ENCODE peak calls at places on chromosomes 2 and 18, in seven cellular contexts. O is H1, U is HCT116, G is K562, X is GM12878, I is HepG2, Q is SK-N-SH. C is an unnamed sample.

GRCh38 chr2:95159690-95160449 is at the start of gene ZNF514:
- DNase-seq in O (peak; percentile 77), Q (peak; percentile 93), U (no peak), G (peak; percentile 91), X (no peak), I (peak; percentile 51), C (peak; percentile 47)

GRCh38 chr18:26574958-26575864 is 26.9 kb upstream of the KCTD1 start:
- DNase-seq in Q (peak; percentile 50), X (no peak), O (peak; percentile 72), U (no peak), I (peak; percentile 52), G (no peak), C (peak; percentile 17)

GRCh38 chr2:171084128-171084527 is 76.6 kb downstream of the TLK1 start:
- DNase-seq in Q (no peak), U (no peak), X (no peak), O (no peak), I (no peak), G (no peak), C (no peak)

GRCh38 chr2:219001577-219002394 is 8.6 kb upstream of the CRYBA2 start:
- DNase-seq in X (no peak), I (peak; percentile 93), G (peak; percentile 65), Q (peak; percentile 50), U (peak; percentile 40), O (peak; percentile 58), C (peak; percentile 97)

GRCh38 chr2:4135765-4136164 is 432.4 kb downstream of the DCDC2C start:
- DNase-seq in X (no peak), Q (no peak), U (no peak), I (no peak), G (no peak), O (no peak), C (peak; percentile 38)

GRCh38 chr2:109383505-109384307 is 230.1 kb downstream of the SEPTIN10 start:
- DNase-seq in Q (no peak), I (no peak), O (no peak), X (no peak), G (no peak), U (no peak), C (no peak)

GRCh38 chr2:33498291-33498956 is 22.0 kb downstream of the RASGRP3 start:
- DNase-seq in I (no peak), O (no peak), G (no peak), U (no peak), Q (no peak), X (no peak), C (no peak)

GRCh38 chr18:57969824-57970223 is 74.2 kb upstream of the NEDD4L start:
- DNase-seq in Q (no peak), I (no peak), O (no peak), U (no peak), X (no peak), G (no peak), C (no peak)

GRCh38 chr2:240888130-240888889 is 7.6 kb downstream of the MAB21L4 start:
- DNase-seq in I (no peak), U (no peak), O (no peak), G (no peak), X (no peak), Q (no peak), C (no peak)

GRCh38 chr2:233242231-233242917 is 9.1 kb upstream of the ATG16L1 start:
- DNase-seq in O (no peak), Q (no peak), X (no peak), G (no peak), I (no peak), U (no peak), C (no peak)

GRCh38 chr2:233247116-233247515 is 4.4 kb upstream of the ATG16L1 start:
- DNase-seq in X (no peak), U (peak; percentile 44), I (peak; percentile 49), O (no peak), G (no peak), Q (no peak), C (no peak)

GRCh38 chr2:233245406-233245805 is 6.1 kb upstream of the ATG16L1 start:
- DNase-seq in G (no peak), X (no peak), I (no peak), O (no peak), U (no peak), Q (no peak), C (no peak)

GRCh38 chr2:233243348-233243747 is 8.1 kb upstream of the ATG16L1 start:
- DNase-seq in Q (no peak), X (no peak), U (no peak), O (no peak), I (no peak), G (no peak), C (no peak)

DNA sequence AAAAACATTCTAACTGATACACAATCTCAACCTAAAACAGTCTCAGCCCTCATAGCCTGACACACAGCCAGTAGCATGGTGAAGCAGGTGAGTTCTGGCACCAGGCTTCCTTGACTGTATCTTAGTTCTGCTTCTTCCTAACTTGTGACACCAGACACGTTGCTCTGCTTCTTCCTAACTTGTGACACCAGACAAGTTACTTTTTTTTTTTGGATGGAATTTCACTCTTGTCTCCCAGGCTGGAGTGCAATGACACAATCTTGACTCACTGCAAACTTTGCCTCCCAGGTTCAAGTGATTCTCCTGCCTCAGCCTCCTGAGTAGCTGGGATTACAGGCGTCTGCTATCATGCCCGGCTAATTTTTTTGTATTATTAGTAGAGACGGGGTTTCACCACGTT is 6.7 kb upstream of the ATG16L1 start:
- DNase-seq in U (peak; percentile 31), Q (no peak), G (no peak), O (no peak), I (no peak), X (no peak), C (no peak)
- TF ChIP-seq JUND in U (peak; percentile 22), Q (no peak), G (no peak), O (no peak), I (no peak), X (no peak), C (no peak)

DNA sequence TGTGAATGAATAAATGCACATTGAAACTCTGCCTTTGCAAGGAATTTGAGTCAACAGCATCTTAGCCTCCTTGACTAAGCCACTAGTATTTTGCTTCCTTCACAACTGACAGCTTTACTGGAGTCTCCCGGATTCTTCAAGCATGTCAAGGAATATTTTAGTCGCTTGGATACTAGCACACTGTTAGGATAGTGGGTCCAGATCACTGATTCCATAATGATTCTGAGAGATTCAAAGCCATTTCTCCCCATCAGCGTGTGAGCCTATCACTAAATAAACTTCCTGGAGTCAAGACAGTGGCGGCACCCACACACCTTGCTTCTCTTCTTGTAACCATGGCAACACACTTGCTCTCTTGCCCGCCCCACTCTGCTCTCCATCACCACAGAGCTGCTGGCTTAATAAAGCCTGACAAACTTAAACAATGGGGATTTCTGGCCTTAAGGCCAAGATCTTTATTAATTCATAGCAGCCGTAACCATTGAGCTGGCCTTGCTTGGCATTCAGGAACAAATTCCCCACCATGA is 245.1 kb downstream of the LRRTM1 start:
- DNase-seq in U (no peak), X (no peak), I (no peak), Q (no peak), G (no peak), O (no peak), C (no peak)
- TF ChIP-seq JUND in U (no peak), X (no peak), I (no peak), Q (no peak), G (no peak), O (no peak), C (no peak)

GRCh38 chr18:32139835-32140283 is 48.2 kb downstream of the RNF138 start:
- DNase-seq in G (no peak), X (no peak), U (no peak), I (no peak), Q (no peak), O (no peak), C (no peak)
- TF ChIP-seq JUND in G (no peak), X (no peak), U (no peak), I (no peak), Q (no peak), O (no peak), C (no peak)

GRCh38 chr2:8412586-8412985 is 269.3 kb upstream of the ID2 start:
- DNase-seq in O (no peak), U (no peak), G (no peak), X (no peak), I (no peak), Q (no peak), C (no peak)
- TF ChIP-seq JUND in O (no peak), U (no peak), G (no peak), X (no peak), I (no peak), Q (no peak), C (no peak)

DNA sequence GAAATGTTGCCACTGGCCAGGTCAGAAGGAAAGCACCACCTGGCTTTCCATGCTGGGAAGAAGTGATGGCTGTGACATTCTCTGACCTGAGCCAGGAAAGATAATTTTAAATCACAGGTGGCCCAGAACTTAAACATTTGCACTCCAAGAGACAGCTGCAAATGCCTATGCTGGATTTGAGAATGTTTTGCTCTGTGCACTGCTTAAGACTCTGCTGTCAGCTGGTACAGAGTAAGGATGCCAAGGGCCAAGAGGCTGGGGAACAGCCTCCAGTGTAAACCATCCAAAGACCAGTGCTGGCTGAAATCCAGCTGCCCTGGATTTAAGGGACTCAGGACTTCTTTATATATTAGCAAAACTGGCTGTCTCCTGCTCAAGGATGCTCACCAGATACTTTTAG is 3.9 kb downstream of the HOXD8 start:
- DNase-seq in O (peak; percentile 29), I (no peak), G (no peak), U (no peak), X (no peak), Q (no peak), C (no peak)
- TF ChIP-seq JUND in O (no peak), I (no peak), G (no peak), U (no peak), X (no peak), Q (no peak), C (no peak)

GRCh38 chr2:82330104-82330503 is 2025.6 kb upstream of the LRRTM1 start:
- DNase-seq in O (no peak), X (no peak), I (no peak), Q (no peak), U (no peak), G (no peak), C (no peak)
- TF ChIP-seq JUND in O (no peak), X (no peak), I (no peak), Q (no peak), U (no peak), G (no peak), C (no peak)

C was measured in T47D.